ENCODE peak calls at places on chromosomes 5 and 9, in eight cellular contexts. One of them, this sample, is unnamed.

GRCh38 chr5:113059232-113059805 is 82.7 kb downstream of the DCP2 start:
- DNase-seq in LoVo: no peak
- DNase-seq in NCI-H2171 treated with DMSO at 0.1 percent for 48 hours: no peak
- DNase-seq in endothelial cell: no peak
- DNase-seq in stimulated activated CD4-positive, alpha-beta T cell treated with anti-CD3 and anti-CD28 coated beads, Interleukin-12 subunit alpha, Interleukin-12 subunit beta, amount 100 ng/mL, for 4 hours: no peak
- DNase-seq in stimulated activated CD8-positive, alpha-beta memory T cell treated with anti-CD3 and anti-CD28 coated beads, Interleukin-15, amount 100 ng/mL, for 24 hours: no peak
- DNase-seq in adrenal gland: peak
- DNase-seq in NCI-H510A: no peak
- DNase-seq in this sample: peak

GRCh38 chr5:141879941-141880738 is 1.9 kb upstream of the PCDH1 start:
- DNase-seq in LoVo: no peak
- DNase-seq in NCI-H2171 treated with DMSO at 0.1 percent for 48 hours: no peak
- DNase-seq in endothelial cell: no peak
- DNase-seq in stimulated activated CD4-positive, alpha-beta T cell treated with anti-CD3 and anti-CD28 coated beads, Interleukin-12 subunit alpha, Interleukin-12 subunit beta, amount 100 ng/mL, for 4 hours: no peak
- DNase-seq in stimulated activated CD8-positive, alpha-beta memory T cell treated with anti-CD3 and anti-CD28 coated beads, Interleukin-15, amount 100 ng/mL, for 24 hours: no peak
- DNase-seq in adrenal gland: no peak
- DNase-seq in NCI-H510A: no peak
- DNase-seq in this sample: peak

GRCh38 chr5:2156358-2157059 is 273.8 kb upstream of the IRX4 start:
- DNase-seq in LoVo: no peak
- DNase-seq in NCI-H2171 treated with DMSO at 0.1 percent for 48 hours: peak
- DNase-seq in endothelial cell: no peak
- DNase-seq in stimulated activated CD4-positive, alpha-beta T cell treated with anti-CD3 and anti-CD28 coated beads, Interleukin-12 subunit alpha, Interleukin-12 subunit beta, amount 100 ng/mL, for 4 hours: no peak
- DNase-seq in stimulated activated CD8-positive, alpha-beta memory T cell treated with anti-CD3 and anti-CD28 coated beads, Interleukin-15, amount 100 ng/mL, for 24 hours: no peak
- DNase-seq in adrenal gland: no peak
- DNase-seq in NCI-H510A: no peak
- DNase-seq in this sample: no peak

GRCh38 chr9:82295177-82295576 is 306.6 kb downstream of the SPATA31D1 start:
- DNase-seq in LoVo: no peak
- DNase-seq in NCI-H2171 treated with DMSO at 0.1 percent for 48 hours: no peak
- DNase-seq in endothelial cell: no peak
- DNase-seq in stimulated activated CD4-positive, alpha-beta T cell treated with anti-CD3 and anti-CD28 coated beads, Interleukin-12 subunit alpha, Interleukin-12 subunit beta, amount 100 ng/mL, for 4 hours: no peak
- DNase-seq in stimulated activated CD8-positive, alpha-beta memory T cell treated with anti-CD3 and anti-CD28 coated beads, Interleukin-15, amount 100 ng/mL, for 24 hours: no peak
- DNase-seq in adrenal gland: no peak
- DNase-seq in NCI-H510A: no peak
- DNase-seq in this sample: no peak

GRCh38 chr9:90770339-90770738 is 31.3 kb upstream of the SYK start:
- DNase-seq in LoVo: no peak
- DNase-seq in NCI-H2171 treated with DMSO at 0.1 percent for 48 hours: no peak
- DNase-seq in endothelial cell: no peak
- DNase-seq in stimulated activated CD4-positive, alpha-beta T cell treated with anti-CD3 and anti-CD28 coated beads, Interleukin-12 subunit alpha, Interleukin-12 subunit beta, amount 100 ng/mL, for 4 hours: no peak
- DNase-seq in stimulated activated CD8-positive, alpha-beta memory T cell treated with anti-CD3 and anti-CD28 coated beads, Interleukin-15, amount 100 ng/mL, for 24 hours: no peak
- DNase-seq in adrenal gland: no peak
- DNase-seq in NCI-H510A: no peak
- DNase-seq in this sample: no peak

GRCh38 chr9:136312436-136312835 is 8.5 kb upstream of the CCDC187 start:
- DNase-seq in LoVo: no peak
- DNase-seq in NCI-H2171 treated with DMSO at 0.1 percent for 48 hours: peak
- DNase-seq in endothelial cell: peak
- DNase-seq in stimulated activated CD4-positive, alpha-beta T cell treated with anti-CD3 and anti-CD28 coated beads, Interleukin-12 subunit alpha, Interleukin-12 subunit beta, amount 100 ng/mL, for 4 hours: peak
- DNase-seq in stimulated activated CD8-positive, alpha-beta memory T cell treated with anti-CD3 and anti-CD28 coated beads, Interleukin-15, amount 100 ng/mL, for 24 hours: no peak
- DNase-seq in adrenal gland: no peak
- DNase-seq in NCI-H510A: no peak
- DNase-seq in this sample: no peak

GRCh38 chr5:54756301-54756700 is 229.1 kb downstream of the ESM1 start:
- DNase-seq in LoVo: no peak
- DNase-seq in NCI-H2171 treated with DMSO at 0.1 percent for 48 hours: no peak
- DNase-seq in endothelial cell: no peak
- DNase-seq in stimulated activated CD4-positive, alpha-beta T cell treated with anti-CD3 and anti-CD28 coated beads, Interleukin-12 subunit alpha, Interleukin-12 subunit beta, amount 100 ng/mL, for 4 hours: no peak
- DNase-seq in stimulated activated CD8-positive, alpha-beta memory T cell treated with anti-CD3 and anti-CD28 coated beads, Interleukin-15, amount 100 ng/mL, for 24 hours: no peak
- DNase-seq in adrenal gland: no peak
- DNase-seq in NCI-H510A: no peak
- DNase-seq in this sample: no peak

GRCh38 chr5:57447656-57448055 is 35.0 kb downstream of the ACTBL2 start:
- DNase-seq in LoVo: no peak
- DNase-seq in NCI-H2171 treated with DMSO at 0.1 percent for 48 hours: no peak
- DNase-seq in endothelial cell: no peak
- DNase-seq in stimulated activated CD4-positive, alpha-beta T cell treated with anti-CD3 and anti-CD28 coated beads, Interleukin-12 subunit alpha, Interleukin-12 subunit beta, amount 100 ng/mL, for 4 hours: no peak
- DNase-seq in stimulated activated CD8-positive, alpha-beta memory T cell treated with anti-CD3 and anti-CD28 coated beads, Interleukin-15, amount 100 ng/mL, for 24 hours: no peak
- DNase-seq in adrenal gland: no peak
- DNase-seq in NCI-H510A: no peak
- DNase-seq in this sample: no peak

GRCh38 chr9:118533101-118533500 is 828.9 kb downstream of the TLR4 start:
- DNase-seq in LoVo: no peak
- DNase-seq in NCI-H2171 treated with DMSO at 0.1 percent for 48 hours: no peak
- DNase-seq in endothelial cell: no peak
- DNase-seq in stimulated activated CD4-positive, alpha-beta T cell treated with anti-CD3 and anti-CD28 coated beads, Interleukin-12 subunit alpha, Interleukin-12 subunit beta, amount 100 ng/mL, for 4 hours: no peak
- DNase-seq in stimulated activated CD8-positive, alpha-beta memory T cell treated with anti-CD3 and anti-CD28 coated beads, Interleukin-15, amount 100 ng/mL, for 24 hours: no peak
- DNase-seq in adrenal gland: no peak
- DNase-seq in NCI-H510A: no peak
- DNase-seq in this sample: no peak

GRCh38 chr9:15372385-15373200 is 50.1 kb upstream of the SNAPC3 start:
- DNase-seq in LoVo: peak
- DNase-seq in NCI-H2171 treated with DMSO at 0.1 percent for 48 hours: no peak
- DNase-seq in endothelial cell: no peak
- DNase-seq in stimulated activated CD4-positive, alpha-beta T cell treated with anti-CD3 and anti-CD28 coated beads, Interleukin-12 subunit alpha, Interleukin-12 subunit beta, amount 100 ng/mL, for 4 hours: no peak
- DNase-seq in stimulated activated CD8-positive, alpha-beta memory T cell treated with anti-CD3 and anti-CD28 coated beads, Interleukin-15, amount 100 ng/mL, for 24 hours: no peak
- DNase-seq in adrenal gland: no peak
- DNase-seq in NCI-H510A: no peak
- DNase-seq in this sample: no peak

GRCh38 chr5:6686916-6687409 is 26.3 kb upstream of the TENT4A start:
- DNase-seq in LoVo: peak
- DNase-seq in NCI-H2171 treated with DMSO at 0.1 percent for 48 hours: no peak
- DNase-seq in endothelial cell: peak
- DNase-seq in stimulated activated CD4-positive, alpha-beta T cell treated with anti-CD3 and anti-CD28 coated beads, Interleukin-12 subunit alpha, Interleukin-12 subunit beta, amount 100 ng/mL, for 4 hours: no peak
- DNase-seq in stimulated activated CD8-positive, alpha-beta memory T cell treated with anti-CD3 and anti-CD28 coated beads, Interleukin-15, amount 100 ng/mL, for 24 hours: no peak
- DNase-seq in adrenal gland: peak
- DNase-seq in NCI-H510A: no peak
- DNase-seq in this sample: no peak

GRCh38 chr9:9790216-9790872 is 822.5 kb downstream of the PTPRD start:
- DNase-seq in LoVo: peak
- DNase-seq in NCI-H2171 treated with DMSO at 0.1 percent for 48 hours: peak
- DNase-seq in endothelial cell: peak
- DNase-seq in stimulated activated CD4-positive, alpha-beta T cell treated with anti-CD3 and anti-CD28 coated beads, Interleukin-12 subunit alpha, Interleukin-12 subunit beta, amount 100 ng/mL, for 4 hours: no peak
- DNase-seq in stimulated activated CD8-positive, alpha-beta memory T cell treated with anti-CD3 and anti-CD28 coated beads, Interleukin-15, amount 100 ng/mL, for 24 hours: no peak
- DNase-seq in adrenal gland: peak
- DNase-seq in NCI-H510A: peak
- DNase-seq in this sample: peak

GRCh38 chr9:126291925-126292324 is 34.7 kb upstream of the MVB12B start:
- DNase-seq in LoVo: no peak
- DNase-seq in NCI-H2171 treated with DMSO at 0.1 percent for 48 hours: no peak
- DNase-seq in endothelial cell: no peak
- DNase-seq in stimulated activated CD4-positive, alpha-beta T cell treated with anti-CD3 and anti-CD28 coated beads, Interleukin-12 subunit alpha, Interleukin-12 subunit beta, amount 100 ng/mL, for 4 hours: no peak
- DNase-seq in stimulated activated CD8-positive, alpha-beta memory T cell treated with anti-CD3 and anti-CD28 coated beads, Interleukin-15, amount 100 ng/mL, for 24 hours: no peak
- DNase-seq in adrenal gland: no peak
- DNase-seq in NCI-H510A: no peak
- DNase-seq in this sample: no peak

GRCh38 chr9:77063645-77064285 is 44.3 kb downstream of the FOXB2 start:
- DNase-seq in LoVo: peak
- DNase-seq in NCI-H2171 treated with DMSO at 0.1 percent for 48 hours: no peak
- DNase-seq in endothelial cell: no peak
- DNase-seq in stimulated activated CD4-positive, alpha-beta T cell treated with anti-CD3 and anti-CD28 coated beads, Interleukin-12 subunit alpha, Interleukin-12 subunit beta, amount 100 ng/mL, for 4 hours: no peak
- DNase-seq in stimulated activated CD8-positive, alpha-beta memory T cell treated with anti-CD3 and anti-CD28 coated beads, Interleukin-15, amount 100 ng/mL, for 24 hours: no peak
- DNase-seq in adrenal gland: no peak
- DNase-seq in NCI-H510A: no peak
- DNase-seq in this sample: no peak

GRCh38 chr9:114634387-114634786 is 23.2 kb downstream of the TEX53 start:
- DNase-seq in LoVo: no peak
- DNase-seq in NCI-H2171 treated with DMSO at 0.1 percent for 48 hours: no peak
- DNase-seq in endothelial cell: no peak
- DNase-seq in stimulated activated CD4-positive, alpha-beta T cell treated with anti-CD3 and anti-CD28 coated beads, Interleukin-12 subunit alpha, Interleukin-12 subunit beta, amount 100 ng/mL, for 4 hours: no peak
- DNase-seq in stimulated activated CD8-positive, alpha-beta memory T cell treated with anti-CD3 and anti-CD28 coated beads, Interleukin-15, amount 100 ng/mL, for 24 hours: no peak
- DNase-seq in adrenal gland: no peak
- DNase-seq in NCI-H510A: no peak
- DNase-seq in this sample: no peak

GRCh38 chr5:43192558-43193170 is 639 bp downstream of the NIM1K start:
- DNase-seq in LoVo: no peak
- DNase-seq in NCI-H2171 treated with DMSO at 0.1 percent for 48 hours: no peak
- DNase-seq in endothelial cell: peak
- DNase-seq in stimulated activated CD4-positive, alpha-beta T cell treated with anti-CD3 and anti-CD28 coated beads, Interleukin-12 subunit alpha, Interleukin-12 subunit beta, amount 100 ng/mL, for 4 hours: peak
- DNase-seq in stimulated activated CD8-positive, alpha-beta memory T cell treated with anti-CD3 and anti-CD28 coated beads, Interleukin-15, amount 100 ng/mL, for 24 hours: peak
- DNase-seq in adrenal gland: peak
- DNase-seq in NCI-H510A: no peak
- DNase-seq in this sample: no peak

GRCh38 chr5:74316064-74316586 is 324.4 kb downstream of the ENC1 start:
- DNase-seq in LoVo: peak
- DNase-seq in NCI-H2171 treated with DMSO at 0.1 percent for 48 hours: no peak
- DNase-seq in endothelial cell: no peak
- DNase-seq in stimulated activated CD4-positive, alpha-beta T cell treated with anti-CD3 and anti-CD28 coated beads, Interleukin-12 subunit alpha, Interleukin-12 subunit beta, amount 100 ng/mL, for 4 hours: no peak
- DNase-seq in stimulated activated CD8-positive, alpha-beta memory T cell treated with anti-CD3 and anti-CD28 coated beads, Interleukin-15, amount 100 ng/mL, for 24 hours: no peak
- DNase-seq in adrenal gland: peak
- DNase-seq in NCI-H510A: no peak
- DNase-seq in this sample: no peak

GRCh38 chr9:116860509-116861120 is 173.5 kb downstream of the TRIM32 start:
- DNase-seq in LoVo: peak
- DNase-seq in NCI-H2171 treated with DMSO at 0.1 percent for 48 hours: peak
- DNase-seq in endothelial cell: peak
- DNase-seq in stimulated activated CD4-positive, alpha-beta T cell treated with anti-CD3 and anti-CD28 coated beads, Interleukin-12 subunit alpha, Interleukin-12 subunit beta, amount 100 ng/mL, for 4 hours: no peak
- DNase-seq in stimulated activated CD8-positive, alpha-beta memory T cell treated with anti-CD3 and anti-CD28 coated beads, Interleukin-15, amount 100 ng/mL, for 24 hours: no peak
- DNase-seq in adrenal gland: peak
- DNase-seq in NCI-H510A: peak
- DNase-seq in this sample: peak

GRCh38 chr9:88443480-88444113 is 55.4 kb downstream of the SPIN1 start:
- DNase-seq in LoVo: no peak
- DNase-seq in NCI-H2171 treated with DMSO at 0.1 percent for 48 hours: no peak
- DNase-seq in endothelial cell: no peak
- DNase-seq in stimulated activated CD4-positive, alpha-beta T cell treated with anti-CD3 and anti-CD28 coated beads, Interleukin-12 subunit alpha, Interleukin-12 subunit beta, amount 100 ng/mL, for 4 hours: no peak
- DNase-seq in stimulated activated CD8-positive, alpha-beta memory T cell treated with anti-CD3 and anti-CD28 coated beads, Interleukin-15, amount 100 ng/mL, for 24 hours: no peak
- DNase-seq in adrenal gland: no peak
- DNase-seq in NCI-H510A: no peak
- DNase-seq in this sample: no peak

GRCh38 chr9:138098908-138099791 is 221.6 kb downstream of the CACNA1B start:
- DNase-seq in LoVo: no peak
- DNase-seq in NCI-H2171 treated with DMSO at 0.1 percent for 48 hours: no peak
- DNase-seq in endothelial cell: no peak
- DNase-seq in stimulated activated CD4-positive, alpha-beta T cell treated with anti-CD3 and anti-CD28 coated beads, Interleukin-12 subunit alpha, Interleukin-12 subunit beta, amount 100 ng/mL, for 4 hours: no peak
- DNase-seq in stimulated activated CD8-positive, alpha-beta memory T cell treated with anti-CD3 and anti-CD28 coated beads, Interleukin-15, amount 100 ng/mL, for 24 hours: no peak
- DNase-seq in adrenal gland: peak
- DNase-seq in NCI-H510A: no peak
- DNase-seq in this sample: no peak

GRCh38 chr9:114953917-114954316 is 23.5 kb upstream of the TNFSF8 start:
- DNase-seq in LoVo: peak
- DNase-seq in NCI-H2171 treated with DMSO at 0.1 percent for 48 hours: no peak
- DNase-seq in endothelial cell: no peak
- DNase-seq in stimulated activated CD4-positive, alpha-beta T cell treated with anti-CD3 and anti-CD28 coated beads, Interleukin-12 subunit alpha, Interleukin-12 subunit beta, amount 100 ng/mL, for 4 hours: no peak
- DNase-seq in stimulated activated CD8-positive, alpha-beta memory T cell treated with anti-CD3 and anti-CD28 coated beads, Interleukin-15, amount 100 ng/mL, for 24 hours: no peak
- DNase-seq in adrenal gland: peak
- DNase-seq in NCI-H510A: no peak
- DNase-seq in this sample: no peak

GRCh38 chr9:118612201-118612600 is 757.0 kb downstream of the BRINP1 start:
- DNase-seq in LoVo: no peak
- DNase-seq in NCI-H2171 treated with DMSO at 0.1 percent for 48 hours: no peak
- DNase-seq in endothelial cell: no peak
- DNase-seq in stimulated activated CD4-positive, alpha-beta T cell treated with anti-CD3 and anti-CD28 coated beads, Interleukin-12 subunit alpha, Interleukin-12 subunit beta, amount 100 ng/mL, for 4 hours: no peak
- DNase-seq in stimulated activated CD8-positive, alpha-beta memory T cell treated with anti-CD3 and anti-CD28 coated beads, Interleukin-15, amount 100 ng/mL, for 24 hours: no peak
- DNase-seq in adrenal gland: no peak
- DNase-seq in NCI-H510A: no peak
- DNase-seq in this sample: no peak

GRCh38 chr9:110077926-110078325 is 130.0 kb downstream of the C9orf152 start:
- DNase-seq in LoVo: no peak
- DNase-seq in NCI-H2171 treated with DMSO at 0.1 percent for 48 hours: no peak
- DNase-seq in endothelial cell: no peak
- DNase-seq in stimulated activated CD4-positive, alpha-beta T cell treated with anti-CD3 and anti-CD28 coated beads, Interleukin-12 subunit alpha, Interleukin-12 subunit beta, amount 100 ng/mL, for 4 hours: no peak
- DNase-seq in stimulated activated CD8-positive, alpha-beta memory T cell treated with anti-CD3 and anti-CD28 coated beads, Interleukin-15, amount 100 ng/mL, for 24 hours: no peak
- DNase-seq in adrenal gland: no peak
- DNase-seq in NCI-H510A: no peak
- DNase-seq in this sample: no peak

GRCh38 chr5:177302354-177303110 is 987 bp downstream of the RAB24 start:
- DNase-seq in LoVo: no peak
- DNase-seq in NCI-H2171 treated with DMSO at 0.1 percent for 48 hours: no peak
- DNase-seq in endothelial cell: no peak
- DNase-seq in stimulated activated CD4-positive, alpha-beta T cell treated with anti-CD3 and anti-CD28 coated beads, Interleukin-12 subunit alpha, Interleukin-12 subunit beta, amount 100 ng/mL, for 4 hours: no peak
- DNase-seq in stimulated activated CD8-positive, alpha-beta memory T cell treated with anti-CD3 and anti-CD28 coated beads, Interleukin-15, amount 100 ng/mL, for 24 hours: no peak
- DNase-seq in adrenal gland: no peak
- DNase-seq in NCI-H510A: no peak
- DNase-seq in this sample: no peak

GRCh38 chr5:173793677-173794570 is 94.2 kb upstream of the CPEB4 start:
- DNase-seq in LoVo: peak
- DNase-seq in NCI-H2171 treated with DMSO at 0.1 percent for 48 hours: no peak
- DNase-seq in endothelial cell: no peak
- DNase-seq in stimulated activated CD4-positive, alpha-beta T cell treated with anti-CD3 and anti-CD28 coated beads, Interleukin-12 subunit alpha, Interleukin-12 subunit beta, amount 100 ng/mL, for 4 hours: no peak
- DNase-seq in stimulated activated CD8-positive, alpha-beta memory T cell treated with anti-CD3 and anti-CD28 coated beads, Interleukin-15, amount 100 ng/mL, for 24 hours: no peak
- DNase-seq in adrenal gland: peak
- DNase-seq in NCI-H510A: no peak
- DNase-seq in this sample: no peak

GRCh38 chr5:179132586-179133355 is 72.6 kb downstream of the ZNF354C start:
- DNase-seq in LoVo: no peak
- DNase-seq in NCI-H2171 treated with DMSO at 0.1 percent for 48 hours: no peak
- DNase-seq in endothelial cell: no peak
- DNase-seq in stimulated activated CD4-positive, alpha-beta T cell treated with anti-CD3 and anti-CD28 coated beads, Interleukin-12 subunit alpha, Interleukin-12 subunit beta, amount 100 ng/mL, for 4 hours: no peak
- DNase-seq in stimulated activated CD8-positive, alpha-beta memory T cell treated with anti-CD3 and anti-CD28 coated beads, Interleukin-15, amount 100 ng/mL, for 24 hours: no peak
- DNase-seq in adrenal gland: no peak
- DNase-seq in NCI-H510A: no peak
- DNase-seq in this sample: no peak

GRCh38 chr9:88663766-88664419 is 128.9 kb downstream of the NXNL2 start:
- DNase-seq in LoVo: no peak
- DNase-seq in NCI-H2171 treated with DMSO at 0.1 percent for 48 hours: no peak
- DNase-seq in endothelial cell: no peak
- DNase-seq in stimulated activated CD4-positive, alpha-beta T cell treated with anti-CD3 and anti-CD28 coated beads, Interleukin-12 subunit alpha, Interleukin-12 subunit beta, amount 100 ng/mL, for 4 hours: no peak
- DNase-seq in stimulated activated CD8-positive, alpha-beta memory T cell treated with anti-CD3 and anti-CD28 coated beads, Interleukin-15, amount 100 ng/mL, for 24 hours: no peak
- DNase-seq in adrenal gland: no peak
- DNase-seq in NCI-H510A: no peak
- DNase-seq in this sample: no peak

This sample was measured in NCI-H446 treated with DMSO at 0.1 percent for 48 hours.